ENCODE peak calls at places on chromosomes 7 and 10, in eight cellular contexts. X is tibial artery, A is IMR-90, O is upper lobe of right lung, U is NT2/D1, Q is astrocyte, I is esophagus squamous epithelium, G is mesenchymal stem cell. P is an unnamed sample.

GRCh38 chr10:15112657-15113056 is 15.5 kb downstream of the RPP38 start:
- DNase-seq in A (no peak), O (no peak), I (no peak), G (no peak), U (peak; percentile 9), Q (no peak), X (no peak), P (peak; percentile 24)

GRCh38 chr10:78784454-78785414 is 284.0 kb upstream of the ZMIZ1 start:
- DNase-seq in X (no peak), Q (no peak), U (no peak), O (no peak), G (no peak), I (no peak), A (no peak), P (no peak)

GRCh38 chr7:23114854-23115253 is 9.3 kb downstream of the KLHL7 start:
- DNase-seq in U (no peak), G (no peak), X (no peak), O (no peak), Q (peak; percentile 28), A (peak; percentile 63), I (no peak), P (no peak)

GRCh38 chr10:121654021-121654545 is 55.8 kb upstream of the FGFR2 start:
- DNase-seq in U (no peak), G (no peak), I (no peak), A (no peak), X (no peak), Q (no peak), O (no peak), P (no peak)

GRCh38 chr10:73096041-73096451 is 620 bp downstream of the P4HA1 start:
- DNase-seq in X (peak; percentile 56), U (peak; percentile 50), A (peak; percentile 60), Q (peak; percentile 49), I (peak; percentile 8), G (peak; percentile 77), O (peak; percentile 87), P (peak; percentile 81)

GRCh38 chr7:46972205-46972604 is 609.7 kb downstream of the TNS3 start:
- DNase-seq in O (no peak), U (no peak), I (no peak), G (peak; percentile 80), Q (peak; percentile 85), A (peak; percentile 82), X (no peak), P (peak; percentile 89)

GRCh38 chr10:21516270-21517131 is 9.0 kb downstream of the SKIDA1 start:
- DNase-seq in O (peak; percentile 84), G (peak; percentile 76), I (no peak), U (no peak), Q (peak; percentile 67), X (peak; percentile 51), A (peak; percentile 78), P (peak; percentile 64)

GRCh38 chr10:86632009-86632800 is 22.1 kb upstream of the OPN4 start:
- DNase-seq in G (peak; percentile 46), A (no peak), U (peak; percentile 42), O (no peak), X (no peak), Q (no peak), I (no peak), P (no peak)

GRCh38 chr10:69883256-69883655 is 81.5 kb downstream of the COL13A1 start:
- DNase-seq in A (no peak), X (no peak), O (no peak), G (no peak), Q (no peak), U (no peak), I (no peak), P (no peak)

GRCh38 chr7:55130554-55131198 is 111.9 kb downstream of the EGFR start:
- DNase-seq in X (peak; percentile 52), O (peak; percentile 67), U (no peak), I (no peak), A (peak; percentile 97), Q (peak; percentile 92), G (peak; percentile 98), P (peak; percentile 78)

GRCh38 chr10:70779088-70779487 is 6.1 kb downstream of the TBATA start:
- DNase-seq in Q (no peak), G (no peak), O (no peak), A (no peak), X (no peak), U (no peak), I (no peak), P (no peak)

GRCh38 chr7:159105066-159105780 is 39.4 kb downstream of the VIPR2 start:
- DNase-seq in U (no peak), O (peak; percentile 50), X (no peak), Q (no peak), G (no peak), I (no peak), A (no peak), P (no peak)

DNA sequence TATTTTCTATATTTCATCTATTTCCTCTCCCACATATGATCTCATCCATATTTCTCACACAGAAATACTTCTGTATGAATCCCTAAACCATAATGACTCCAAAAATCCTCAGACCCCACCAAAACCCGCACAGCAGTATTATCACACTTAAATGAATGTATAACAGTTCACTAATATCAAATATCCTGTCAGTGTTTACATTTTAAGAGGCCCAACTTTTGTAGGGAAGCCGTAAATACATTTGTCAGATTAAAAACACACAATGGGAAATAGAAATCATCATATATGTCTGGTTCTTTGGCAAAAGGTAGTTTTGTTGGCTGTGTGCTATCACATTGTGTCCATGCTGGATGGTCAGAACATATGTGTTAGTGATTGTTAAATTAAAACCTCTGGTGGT is 4.2 kb downstream of the AUTS2 start:
- DNase-seq in X (no peak), I (no peak), Q (no peak), U (no peak), O (no peak), A (no peak), G (no peak), P (no peak)
- H3K27me3 ChIP-seq in X (no peaks in the 10 kb centered on the region), I (no peaks in the 10 kb centered on the region), Q (peaks cover 15% of the 10 kb centered on the region), U (peaks cover 73% of the 10 kb centered on the region), O (no peaks in the 10 kb centered on the region), A (peaks cover 17% of the 10 kb centered on the region), G (no peaks in the 10 kb centered on the region), P (peaks cover 20% of the 10 kb centered on the region)

GRCh38 chr10:88565072-88565471 is 18.0 kb downstream of the RNLS start:
- DNase-seq in Q (no peak), U (no peak), G (peak; percentile 54), O (no peak), I (no peak), A (peak; percentile 61), X (no peak), P (no peak)
- H3K4me1 ChIP-seq in Q (no peaks in the 10 kb centered on the region), U (no peaks in the 10 kb centered on the region), G (no peaks in the 10 kb centered on the region), O (no peaks in the 10 kb centered on the region), I (no peaks in the 10 kb centered on the region), A (no peaks in the 10 kb centered on the region), X (no peaks in the 10 kb centered on the region), P (no peaks in the 10 kb centered on the region)

GRCh38 chr10:102379383-102379782 is 16.1 kb upstream of the NFKB2 start:
- DNase-seq in O (no peak), A (no peak), U (no peak), G (no peak), I (no peak), Q (no peak), X (no peak), P (no peak)
- H3K36me3 ChIP-seq in O (peaks cover 88% of the 10 kb centered on the region), A (peaks cover 65% of the 10 kb centered on the region), U (peaks cover 69% of the 10 kb centered on the region), G (peaks cover 82% of the 10 kb centered on the region), I (peaks cover 46% of the 10 kb centered on the region), Q (peaks cover 42% of the 10 kb centered on the region), X (peaks cover 92% of the 10 kb centered on the region), P (peaks cover 67% of the 10 kb centered on the region)

DNA sequence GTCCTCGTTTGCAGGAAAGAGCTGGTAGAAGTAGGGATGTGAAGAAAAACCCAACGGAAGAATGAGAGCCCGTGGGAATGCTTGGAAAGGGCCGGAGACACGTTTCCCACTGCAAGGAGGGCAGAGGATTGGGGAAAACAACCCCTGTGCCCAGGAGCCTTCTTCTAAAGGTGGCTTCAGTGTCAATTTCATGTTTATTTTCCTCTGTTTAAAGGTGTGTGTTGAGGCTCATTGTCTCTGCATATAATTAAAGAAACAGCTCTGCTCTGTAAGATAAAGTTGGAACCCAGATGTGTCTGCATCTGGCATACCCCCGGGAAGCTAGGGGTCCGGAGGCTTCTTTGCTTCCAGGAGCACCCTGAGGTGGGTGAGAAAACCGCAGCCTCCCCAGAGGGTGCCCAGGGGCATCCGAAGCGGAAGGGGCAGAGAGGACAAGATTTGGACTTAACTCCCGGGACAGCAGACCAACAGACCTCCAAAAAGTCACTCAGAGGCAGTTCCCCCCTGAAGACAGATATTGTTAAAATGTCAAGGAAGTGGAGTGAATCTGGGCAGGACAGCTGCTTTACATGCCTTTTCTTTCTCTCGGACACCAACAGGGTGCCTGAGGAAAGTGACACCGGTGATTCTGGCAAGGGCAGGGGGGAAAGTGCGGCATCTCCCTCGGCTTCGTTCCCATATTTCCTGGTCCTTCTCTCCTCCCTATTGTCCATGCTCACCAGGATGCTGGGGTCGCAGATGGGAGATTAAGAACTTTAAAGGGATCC is 8.6 kb upstream of the GATA3 start:
- DNase-seq in Q (no peak), X (no peak), A (no peak), G (no peak), U (no peak), O (no peak), I (no peak), P (no peak)
- H3K27me3 ChIP-seq in Q (peaks cover 96% of the 10 kb centered on the region), X (peaks cover 6% of the 10 kb centered on the region), A (peaks cover 98% of the 10 kb centered on the region), G (peaks cover 100% of the 10 kb centered on the region), U (peaks cover 88% of the 10 kb centered on the region), O (peaks cover 100% of the 10 kb centered on the region), I (peaks cover 55% of the 10 kb centered on the region), P (peaks cover 93% of the 10 kb centered on the region)

GRCh38 chr10:17215782-17216122 is 12.3 kb upstream of the VIM start:
- DNase-seq in X (no peak), G (no peak), A (no peak), Q (no peak), I (no peak), U (no peak), O (no peak), P (no peak)

GRCh38 chr10:17214991-17215781 is 12.9 kb upstream of the VIM start:
- DNase-seq in A (peak; percentile 97), U (no peak), O (no peak), Q (peak; percentile 98), X (no peak), G (peak; percentile 87), I (no peak), P (peak; percentile 95)

GRCh38 chr10:17214486-17214885 is 13.0 kb upstream of the TRDMT1 start:
- DNase-seq in U (no peak), X (no peak), A (no peak), G (peak; percentile 37), I (no peak), O (no peak), Q (no peak), P (no peak)

GRCh38 chr10:17212802-17213204 is 11.3 kb upstream of the TRDMT1 start:
- DNase-seq in I (no peak), A (no peak), U (no peak), X (no peak), G (peak; percentile 37), O (no peak), Q (no peak), P (no peak)

DNA sequence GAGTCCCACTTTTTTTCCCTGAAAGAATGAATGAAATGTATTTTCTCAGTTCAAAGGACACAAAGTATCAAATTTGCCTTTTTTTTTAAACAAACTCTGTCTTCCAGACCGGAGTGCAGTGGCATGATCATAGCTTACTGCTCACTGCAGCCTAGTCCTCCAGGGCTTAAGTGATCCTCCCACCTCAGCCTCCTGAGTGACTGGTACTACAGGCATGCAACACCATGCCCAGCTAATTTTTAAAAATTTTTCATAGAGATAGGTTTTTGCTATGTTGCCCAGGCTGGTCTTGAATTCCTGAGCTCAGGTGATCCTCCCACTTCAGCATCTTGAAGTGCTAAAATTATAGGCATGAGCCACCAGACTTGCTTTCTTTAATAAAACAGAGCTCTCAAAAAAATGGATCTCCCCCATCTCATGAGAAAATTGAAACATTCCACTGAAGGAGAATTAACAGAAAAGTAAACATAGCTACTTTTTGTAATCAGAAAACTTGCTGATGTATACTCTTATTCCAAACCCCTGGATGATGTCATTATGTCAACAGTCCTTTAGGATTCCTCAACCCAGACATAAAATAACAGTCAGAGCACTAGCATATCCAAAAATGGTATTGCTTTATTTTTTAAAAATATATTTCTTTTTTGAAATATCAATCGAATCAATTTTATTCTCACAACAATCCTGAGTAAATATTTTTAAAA is 12.3 kb upstream of the TRDMT1 start:
- DNase-seq in I (no peak), X (no peak), O (no peak), Q (peak; percentile 71), A (peak; percentile 83), G (peak; percentile 51), U (no peak), P (peak; percentile 67)
- H3K4me1 ChIP-seq in I (peaks cover 10% of the 10 kb centered on the region), X (peaks cover 43% of the 10 kb centered on the region), O (peaks cover 24% of the 10 kb centered on the region), Q (peaks cover 58% of the 10 kb centered on the region), A (peaks cover 25% of the 10 kb centered on the region), G (peaks cover 11% of the 10 kb centered on the region), U (no peaks in the 10 kb centered on the region), P (peaks cover 76% of the 10 kb centered on the region)

P was measured in SJSA1.